ENCODE peak calls at places on chromosomes 12 and 14, in ten cellular contexts. K is stimulated activated CD4-positive, alpha-beta T cell treated with anti-CD3 and anti-CD28 coated beads, Interleukin-1b, Interleukin-23, amount 100 ng/mL, for 48 hours; S is cardiac septum; Y is posterior cingulate gyrus; T is anterior cingulate cortex; D is amniotic stem cell; U is left lung; F is endodermal cell; N is A172; X is T-cell. B is an unnamed sample.
A peak's percentile ranks its signal among the peaks of the same experiment; 100 is the strongest.

GRCh38 chr12:58860050-58860787 is 60.1 kb downstream of the LRIG3 start:
- DNase-seq in K (no peak), S (no peak), Y (no peak), T (no peak), D (no peak), U (no peak), F (peak; percentile 70), N (no peak), X (no peak), B (no peak)

GRCh38 chr14:35355981-35356839 is 48.3 kb downstream of the NFKBIA start:
- DNase-seq in K (peak; percentile 71), S (no peak), Y (no peak), T (no peak), D (no peak), U (no peak), F (peak; percentile 84), N (peak; percentile 57), X (no peak), B (no peak)

GRCh38 chr12:91367234-91367849 is 184.7 kb upstream of the DCN start:
- DNase-seq in K (no peak), S (no peak), Y (no peak), T (no peak), D (no peak), U (no peak), F (no peak), N (no peak), X (no peak), B (peak; percentile 20)

GRCh38 chr12:57632369-57632897 is 568 bp downstream of the B4GALNT1 start:
- DNase-seq in K (no peak), S (peak; percentile 74), Y (no peak), T (no peak), D (no peak), U (no peak), F (peak; percentile 87), N (peak; percentile 30), X (no peak), B (no peak)

GRCh38 chr12:25785164-25785563 is 173.3 kb upstream of the RASSF8 start:
- DNase-seq in K (no peak), S (no peak), Y (no peak), T (no peak), D (no peak), U (no peak), F (no peak), N (no peak), X (no peak), B (no peak)

GRCh38 chr14:90132821-90133570 is 71.2 kb downstream of the KCNK13 start:
- DNase-seq in K (no peak), S (no peak), Y (no peak), T (no peak), D (no peak), U (no peak), F (no peak), N (peak; percentile 18), X (no peak), B (no peak)

GRCh38 chr14:90558983-90559590 is 162.3 kb downstream of the CALM1 start:
- DNase-seq in K (no peak), S (no peak), Y (no peak), T (no peak), D (no peak), U (no peak), F (no peak), N (no peak), X (no peak), B (no peak)

GRCh38 chr12:68020699-68021098 is 31.5 kb downstream of the IFNG-AS1 start:
- DNase-seq in K (no peak), S (no peak), Y (no peak), T (no peak), D (no peak), U (no peak), F (no peak), N (no peak), X (no peak), B (no peak)

GRCh38 chr12:110379201-110379600 is 24.3 kb downstream of the ANAPC7 start:
- DNase-seq in K (no peak), S (no peak), Y (no peak), T (no peak), D (no peak), U (no peak), F (no peak), N (no peak), X (no peak), B (no peak)

GRCh38 chr14:62329427-62329826 is 567.2 kb downstream of the SNAPC1 start:
- DNase-seq in K (no peak), S (no peak), Y (no peak), T (no peak), D (peak; percentile 12), U (no peak), F (no peak), N (peak; percentile 39), X (no peak), B (no peak)

B was measured in kidney glomerular epithelial cell.